ENCODE peak calls at places on chromosomes 3 and 15, in six cellular contexts. Z is EL, S is T follicular helper cell, J is retina, I is HTR-8/SVneo, T is Panc1. H is an unnamed sample.

GRCh38 chr3:87674397-87675161 is 384.2 kb downstream of the CGGBP1 start:
- DNase-seq in J (no peak), T (no peak), Z (no peak), S (no peak), I (no peak), H (no peak)

GRCh38 chr3:131591394-131591990 is 88.7 kb upstream of the MRPL3 start:
- DNase-seq in T (no peak), S (no peak), J (peak), Z (peak), I (no peak), H (no peak)

GRCh38 chr3:178505832-178506231 is 30.4 kb upstream of the KCNMB2 start:
- DNase-seq in T (no peak), I (no peak), S (no peak), Z (no peak), J (no peak), H (no peak)

GRCh38 chr15:34855397-34855796 is 60.0 kb upstream of the ACTC1 start:
- DNase-seq in S (no peak), Z (peak), I (no peak), T (no peak), J (peak), H (peak)

GRCh38 chr15:38660726-38661125 is 96.1 kb upstream of the RASGRP1 start:
- DNase-seq in I (no peak), T (no peak), J (no peak), S (no peak), Z (peak), H (no peak)

GRCh38 chr3:38645076-38645475 is 4.4 kb downstream of the SCN5A start:
- DNase-seq in Z (no peak), T (no peak), I (no peak), J (peak), S (no peak), H (no peak)

GRCh38 chr15:101379647-101380046 is 84.6 kb upstream of the SNRPA1 start:
- DNase-seq in I (no peak), Z (no peak), J (no peak), S (no peak), T (no peak), H (no peak)

GRCh38 chr3:46615050-46615449 is 2.7 kb downstream of the FAM240A start:
- DNase-seq in J (no peak), I (no peak), Z (no peak), S (no peak), T (no peak), H (no peak)

GRCh38 chr15:61367953-61368352 is 138.9 kb upstream of the RORA start:
- DNase-seq in I (no peak), T (no peak), J (no peak), S (no peak), Z (no peak), H (no peak)

GRCh38 chr3:11305509-11305908 is 33.3 kb downstream of the ATG7 start:
- DNase-seq in T (no peak), S (no peak), I (no peak), J (no peak), Z (no peak), H (no peak)